ENCODE peak calls at places on chromosomes 3 and 15, in seven cellular contexts. T, K, V, U, N, J and F are unnamed samples.
A peak's percentile ranks its signal among the peaks of the same experiment; 100 is the strongest.

GRCh38 chr3:71240035-71240434 is 343.5 kb downstream of the FOXP1 start:
- DNase-seq in T (no peak), J (no peak), U (no peak), V (no peak), N (no peak), K (no peak), F (no peak)

GRCh38 chr15:39455502-39455991 is 125.3 kb upstream of the THBS1 start:
- DNase-seq in K (no peak), U (peak; percentile 35), V (no peak), N (peak; percentile 41), J (no peak), T (no peak), F (no peak)

GRCh38 chr15:22974745-22975144 is 5.4 kb downstream of the CYFIP1 start:
- DNase-seq in U (no peak), N (no peak), J (no peak), V (no peak), K (no peak), T (no peak), F (no peak)

GRCh38 chr3:177935008-177935407 is 601.2 kb upstream of the KCNMB2 start:
- DNase-seq in T (no peak), N (no peak), J (no peak), V (no peak), K (no peak), U (no peak), F (no peak)

GRCh38 chr3:179533274-179533673 is 29.5 kb upstream of the ACTL6A start:
- DNase-seq in T (no peak), V (no peak), K (no peak), J (no peak), U (no peak), N (no peak), F (no peak)

GRCh38 chr3:83738202-83738601 is 1220.6 kb upstream of the CADM2 start:
- DNase-seq in K (no peak), N (no peak), T (no peak), J (no peak), V (no peak), U (no peak), F (no peak)

GRCh38 chr3:55405436-55405835 is 81.7 kb downstream of the WNT5A start:
- DNase-seq in T (no peak), N (no peak), V (no peak), J (no peak), U (no peak), K (no peak), F (no peak)

GRCh38 chr3:109532257-109533216 is 195.2 kb upstream of the DPPA4 start:
- DNase-seq in V (peak; percentile 9), T (peak; percentile 13), U (peak; percentile 63), K (no peak), J (peak; percentile 32), N (peak; percentile 80), F (peak; percentile 33)

GRCh38 chr3:82080792-82081191 is 319.3 kb upstream of the GBE1 start:
- DNase-seq in U (no peak), K (no peak), N (no peak), T (no peak), V (no peak), J (no peak), F (no peak)

GRCh38 chr3:163138258-163138657 is 1641.7 kb downstream of the OTOL1 start:
- DNase-seq in K (no peak), J (no peak), T (no peak), V (no peak), U (no peak), N (no peak), F (no peak)